ENCODE peak calls at places on chromosomes 11 and 22, in eight cellular contexts. T, L, P, S, J, H, M and R are unnamed samples.

GRCh38 chr11:133212201-133212600 is 320.1 kb downstream of the OPCML start:
- DNase-seq in T (no peak), L (no peak), P (no peak), S (no peak), J (no peak), H (no peak), M (no peak), R (no peak)

GRCh38 chr11:39541945-39542351 is 1917.5 kb downstream of the LRRC4C start:
- DNase-seq in T (no peak), L (no peak), P (no peak), S (no peak), J (peak), H (no peak), M (no peak), R (no peak)

GRCh38 chr11:62508336-62509058 is 38.1 kb downstream of the AHNAK start:
- DNase-seq in T (peak), L (no peak), P (no peak), S (peak), J (peak), H (peak), M (peak), R (peak)

GRCh38 chr11:130609121-130610035 is 160.9 kb downstream of the ADAMTS15 start:
- DNase-seq in T (peak), L (peak), P (no peak), S (peak), J (no peak), H (peak), M (no peak), R (peak)

GRCh38 chr11:705646-706438 is at the start of gene EPS8L2:
- DNase-seq in T (no peak), L (no peak), P (no peak), S (peak), J (peak), H (no peak), M (no peak), R (no peak)

GRCh38 chr11:72684236-72684912 is 10.2 kb upstream of the PDE2A start:
- DNase-seq in T (peak), L (peak), P (no peak), S (peak), J (peak), H (peak), M (no peak), R (peak)

GRCh38 chr11:6259638-6260019 is at the start of gene CCKBR:
- DNase-seq in T (no peak), L (no peak), P (no peak), S (peak), J (peak), H (no peak), M (no peak), R (no peak)

GRCh38 chr22:44024288-44024908 is at the start of gene PARVB:
- DNase-seq in T (no peak), L (peak), P (no peak), S (peak), J (peak), H (peak), M (no peak), R (peak)

GRCh38 chr11:125233736-125234275 is 69.3 kb downstream of the PKNOX2 start:
- DNase-seq in T (no peak), L (no peak), P (no peak), S (no peak), J (no peak), H (no peak), M (no peak), R (no peak)
- TF ChIP-seq CTCF in T (no peak), L (no peak), P (no peak), S (no peak), J (no peak), H (no peak), M (no peak), R (no peak)

GRCh38 chr22:46846154-46846831 is 83.8 kb downstream of the TBC1D22A start:
- DNase-seq in T (no peak), L (peak), P (no peak), S (no peak), J (no peak), H (no peak), M (no peak), R (no peak)

GRCh38 chr22:46843691-46844297 is 81.3 kb downstream of the TBC1D22A start:
- DNase-seq in T (no peak), L (no peak), P (no peak), S (no peak), J (no peak), H (no peak), M (no peak), R (peak)

GRCh38 chr22:46846832-46847355 is 84.4 kb downstream of the TBC1D22A start:
- DNase-seq in T (no peak), L (no peak), P (no peak), S (no peak), J (no peak), H (no peak), M (no peak), R (no peak)

GRCh38 chr22:46844606-46845210 is 82.3 kb downstream of the TBC1D22A start:
- DNase-seq in T (no peak), L (no peak), P (no peak), S (no peak), J (no peak), H (no peak), M (no peak), R (no peak)

GRCh38 chr22:46845281-46846153 is 83.1 kb downstream of the TBC1D22A start:
- DNase-seq in T (no peak), L (peak), P (no peak), S (no peak), J (no peak), H (no peak), M (no peak), R (peak)
- H3K4me3 ChIP-seq in T (peak), L (no peak), P (peak), S (no peak), J (no peak), H (no peak), M (no peak), R (no peak)

GRCh38 chr22:38202437-38203089 is 769 bp downstream of the MAFF start:
- DNase-seq in T (peak), L (peak), P (peak), S (peak), J (peak), H (peak), M (peak), R (peak)
- TF ChIP-seq CTCF in T (peak), L (no peak), P (no peak), S (no peak), J (peak), H (no peak), M (peak), R (no peak)

DNA sequence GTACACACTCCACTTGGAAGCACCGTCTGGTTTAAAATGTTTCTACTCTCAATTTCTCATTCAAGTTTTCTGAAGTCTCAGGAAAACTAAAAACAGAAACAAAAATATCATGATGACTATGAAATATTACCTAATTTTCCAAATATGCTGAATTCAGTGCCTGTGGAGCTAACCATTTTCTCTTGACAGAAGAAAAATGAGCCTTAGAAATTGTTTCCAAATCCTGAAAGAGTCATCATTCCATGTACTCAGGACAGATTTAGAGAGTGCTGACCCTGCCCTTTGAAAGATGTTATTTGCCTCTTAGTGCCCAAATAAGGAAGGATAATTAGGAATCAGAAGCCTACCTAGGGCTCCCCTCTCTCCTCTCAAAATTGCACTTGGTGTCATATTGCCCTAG is 49.0 kb upstream of the TOP3B start:
- DNase-seq in T (no peak), L (no peak), P (no peak), S (no peak), J (no peak), H (no peak), M (no peak), R (no peak)
- H3K4me3 ChIP-seq in T (no peak), L (no peak), P (no peak), S (no peak), J (no peak), H (no peak), M (no peak), R (no peak)